ENCODE peak calls at places on chromosomes 5 and 9, in eight cellular contexts. P is stimulated activated CD4-positive, alpha-beta T cell treated with anti-CD3 and anti-CD28 coated beads, Interleukin-2, amount 100 ng/mL, for 48 hours; T is globus pallidus; G is NCI-H1105; X is NCI-H1436; L is endothelial cell; D is left cardiac atrium; Y is activated T-cell treated with anti-CD3 and anti-CD28 coated beads, Interleukin-2, amount 50 U/mL, for 4 hours. S is an unnamed sample.

GRCh38 chr5:65919773-65920172 is 6.6 kb upstream of the ERBIN start:
- DNase-seq in D (no peak), G (no peak), L (no peak), T (no peak), Y (no peak), P (no peak), X (no peak), S (no peak)

GRCh38 chr9:34185778-34186551 is 7.1 kb downstream of the UBAP1 start:
- DNase-seq in Y (no peak), T (peak; percentile 43), X (peak; percentile 20), D (peak; percentile 52), P (no peak), L (no peak), G (peak; percentile 25), S (no peak)

GRCh38 chr5:160656961-160657570 is 194.9 kb downstream of the ATP10B start:
- DNase-seq in P (no peak), T (no peak), D (no peak), Y (no peak), X (no peak), G (no peak), L (no peak), S (no peak)

GRCh38 chr5:56696900-56697299 is 118.4 kb upstream of the MAP3K1 start:
- DNase-seq in Y (no peak), G (no peak), T (no peak), D (no peak), X (no peak), L (no peak), P (no peak), S (no peak)

GRCh38 chr5:123119334-123119986 is 30.4 kb downstream of the PRDM6 start:
- DNase-seq in D (no peak), X (no peak), L (peak; percentile 36), P (no peak), G (no peak), Y (no peak), T (no peak), S (no peak)

GRCh38 chr5:36928947-36929346 is 52.4 kb downstream of the NIPBL start:
- DNase-seq in L (no peak), T (no peak), G (no peak), X (no peak), Y (no peak), D (no peak), P (no peak), S (no peak)

GRCh38 chr5:39902626-39903025 is 477.8 kb upstream of the DAB2 start:
- DNase-seq in G (no peak), D (no peak), T (no peak), L (no peak), P (no peak), X (no peak), Y (no peak), S (no peak)

GRCh38 chr5:73176250-73176649 is 3.3 kb downstream of the TMEM174 start:
- DNase-seq in Y (no peak), P (no peak), X (no peak), T (no peak), L (no peak), G (no peak), D (no peak), S (no peak)

GRCh38 chr9:136091582-136092352 is 3.3 kb downstream of the NACC2 start:
- DNase-seq in G (no peak), L (no peak), X (no peak), Y (no peak), D (no peak), T (no peak), P (no peak), S (no peak)

GRCh38 chr5:134467231-134467630 is 55.5 kb upstream of the CDKN2AIPNL start:
- DNase-seq in D (no peak), T (no peak), X (no peak), P (no peak), Y (no peak), L (no peak), G (no peak), S (no peak)

GRCh38 chr5:93590511-93590910 is 7.5 kb downstream of the NR2F1 start:
- DNase-seq in G (no peak), L (no peak), T (no peak), Y (no peak), P (no peak), X (no peak), D (no peak), S (no peak)

GRCh38 chr5:172109749-172110148 is 78.3 kb downstream of the STK10 start:
- DNase-seq in D (no peak), G (no peak), L (no peak), Y (no peak), T (no peak), P (no peak), X (no peak), S (no peak)

GRCh38 chr9:73039253-73039915 is 86.5 kb upstream of the ALDH1A1 start:
- DNase-seq in L (no peak), P (no peak), D (no peak), G (no peak), T (peak; percentile 47), X (no peak), Y (no peak), S (no peak)